ENCODE peak calls at places on chromosome 7, in seven cellular contexts. A, C, Q, W, T, Y and X are unnamed samples.

GRCh38 chr7:37084303-37084702 is 360.0 kb upstream of the AOAH start:
- DNase-seq in Y (no peak), A (no peak), C (no peak), T (no peak), W (no peak), Q (no peak), X (no peak)

GRCh38 chr7:92725161-92725925 is 111.0 kb downstream of the CDK6 start:
- DNase-seq in T (no peak), C (no peak), W (no peak), A (no peak), Y (no peak), Q (no peak), X (no peak)

GRCh38 chr7:5591547-5591899 is 167.9 kb upstream of the TNRC18 start:
- DNase-seq in W (peak), C (no peak), A (no peak), Y (no peak), Q (no peak), T (no peak), X (no peak)

GRCh38 chr7:100126931-100127865 is at the start of gene MBLAC1:
- DNase-seq in Q (peak), W (peak), A (peak), Y (peak), C (peak), T (peak), X (peak)

GRCh38 chr7:2494191-2495130 is 18.3 kb upstream of the GRIFIN start:
- DNase-seq in Y (no peak), C (no peak), A (no peak), W (no peak), T (no peak), Q (no peak), X (no peak)

GRCh38 chr7:67738-68395 is 124.5 kb upstream of the FAM20C start:
- DNase-seq in T (no peak), A (no peak), Y (no peak), C (peak), Q (no peak), W (no peak), X (no peak)

GRCh38 chr7:43196379-43196778 is 83.9 kb downstream of the HECW1 start:
- DNase-seq in W (no peak), Q (no peak), T (no peak), Y (no peak), C (no peak), A (no peak), X (no peak)

GRCh38 chr7:157208758-157209413 is 70.2 kb downstream of the UBE3C start:
- DNase-seq in Q (no peak), W (no peak), A (no peak), T (no peak), Y (no peak), C (no peak), X (no peak)

GRCh38 chr7:144812379-144813283 is 23.2 kb downstream of the TPK1 start:
- DNase-seq in T (no peak), Y (no peak), Q (no peak), A (no peak), C (no peak), W (no peak), X (no peak)

GRCh38 chr7:2959828-2960599 is 83.7 kb downstream of the CARD11 start:
- DNase-seq in Y (no peak), Q (no peak), T (no peak), W (no peak), C (peak), A (no peak), X (no peak)

GRCh38 chr7:131664570-131664969 is 108.1 kb upstream of the PODXL start:
- DNase-seq in Y (no peak), W (peak), T (no peak), C (no peak), Q (no peak), A (no peak), X (no peak)

GRCh38 chr7:22594020-22594419 is 94.0 kb upstream of the STEAP1B start:
- DNase-seq in W (no peak), Y (no peak), C (no peak), Q (no peak), A (no peak), T (no peak), X (no peak)

GRCh38 chr7:74097937-74098614 is 14.5 kb downstream of the LIMK1 start:
- DNase-seq in T (no peak), C (peak), Q (no peak), A (no peak), Y (peak), W (peak), X (no peak)

GRCh38 chr7:107907-108306 is 84.5 kb upstream of the FAM20C start:
- DNase-seq in T (no peak), W (no peak), Y (no peak), Q (no peak), A (no peak), C (no peak), X (no peak)

GRCh38 chr7:128022631-128023532 is 8.4 kb downstream of the LRRC4 start:
- DNase-seq in C (no peak), A (no peak), W (no peak), Y (no peak), Q (no peak), T (no peak), X (no peak)

GRCh38 chr7:42082144-42082543 is 154.9 kb downstream of the GLI3 start:
- DNase-seq in A (no peak), Y (no peak), T (no peak), Q (no peak), C (no peak), W (no peak), X (no peak)

GRCh38 chr7:128852537-128853254 is 10.0 kb upstream of the ATP6V1F start:
- DNase-seq in T (no peak), A (no peak), Q (no peak), W (no peak), Y (no peak), C (no peak), X (no peak)

GRCh38 chr7:159229683-159230475 is 85.2 kb upstream of the VIPR2 start:
- DNase-seq in C (no peak), T (peak), Y (no peak), W (no peak), A (no peak), Q (no peak), X (no peak)

GRCh38 chr7:31046723-31047122 is 5.4 kb upstream of the ADCYAP1R1 start:
- DNase-seq in W (no peak), C (no peak), Y (no peak), T (no peak), A (no peak), Q (no peak), X (no peak)

GRCh38 chr7:88005191-88005590 is 71.1 kb downstream of the ADAM22 start:
- DNase-seq in W (no peak), Y (no peak), A (no peak), Q (no peak), T (no peak), C (no peak), X (no peak)

GRCh38 chr7:83806538-83806937 is 157.6 kb upstream of the SEMA3E start:
- DNase-seq in Q (no peak), T (no peak), W (no peak), Y (no peak), C (no peak), A (no peak), X (no peak)

GRCh38 chr7:28954936-28955335 is 3.2 kb downstream of the TRIL start:
- DNase-seq in C (no peak), T (no peak), W (no peak), Y (no peak), A (no peak), Q (no peak), X (no peak)

GRCh38 chr7:69817096-69817495 is 218.8 kb downstream of the AUTS2 start:
- DNase-seq in Q (no peak), T (no peak), C (no peak), W (no peak), A (no peak), Y (no peak), X (no peak)

GRCh38 chr7:74462707-74463100 is 9.0 kb downstream of the GTF2IRD1 start:
- DNase-seq in C (no peak), A (no peak), W (no peak), Q (no peak), Y (no peak), T (no peak), X (peak)

GRCh38 chr7:74235525-74236269 is 18.5 kb downstream of the RFC2 start:
- DNase-seq in A (no peak), C (no peak), T (no peak), Y (no peak), W (no peak), Q (no peak), X (no peak)

GRCh38 chr7:2886391-2886790 is 42.3 kb upstream of the GNA12 start:
- DNase-seq in Y (no peak), T (no peak), W (no peak), A (no peak), C (no peak), Q (no peak), X (no peak)

GRCh38 chr7:97004931-97005763 is at the start of gene DLX6:
- DNase-seq in T (peak), A (no peak), C (no peak), W (no peak), Y (peak), Q (no peak), X (no peak)

GRCh38 chr7:20301311-20301939 is 29.3 kb upstream of the ITGB8 start:
- DNase-seq in Q (no peak), Y (no peak), T (no peak), A (no peak), C (no peak), W (peak), X (no peak)

GRCh38 chr7:130272456-130273080 is 5.9 kb downstream of the CPA2 start:
- DNase-seq in C (no peak), Y (no peak), T (peak), W (no peak), Q (no peak), A (no peak), X (no peak)

GRCh38 chr7:127635659-127636285 is 16.2 kb upstream of the SND1 start:
- DNase-seq in C (no peak), T (no peak), Q (no peak), A (no peak), Y (no peak), W (no peak), X (no peak)

GRCh38 chr7:150736864-150737263 is 354 bp upstream of the GIMAP5 start:
- DNase-seq in Q (no peak), T (no peak), W (no peak), Y (no peak), A (no peak), C (no peak), X (no peak)

GRCh38 chr7:150737265-150738055 is at the start of gene GIMAP5:
- DNase-seq in T (no peak), W (peak), C (no peak), Y (no peak), A (no peak), Q (no peak), X (no peak)

GRCh38 chr7:150740053-150740452 is 2.8 kb downstream of the GIMAP5 start:
- DNase-seq in W (no peak), T (no peak), Q (no peak), A (no peak), C (no peak), Y (no peak), X (no peak)

GRCh38 chr7:150739045-150739432 is 1.8 kb downstream of the GIMAP5 start:
- DNase-seq in W (no peak), C (no peak), T (no peak), A (no peak), Y (no peak), Q (no peak), X (no peak)

GRCh38 chr7:150738092-150739044 is 1.1 kb downstream of the GIMAP5 start:
- DNase-seq in T (no peak), Y (no peak), C (no peak), A (peak), Q (no peak), W (peak), X (no peak)
- TF ChIP-seq POLR2AphosphoS5 in T (no peak), Y (no peak), C (no peak), A (no peak), Q (no peak), W (no peak), X (no peak)

DNA sequence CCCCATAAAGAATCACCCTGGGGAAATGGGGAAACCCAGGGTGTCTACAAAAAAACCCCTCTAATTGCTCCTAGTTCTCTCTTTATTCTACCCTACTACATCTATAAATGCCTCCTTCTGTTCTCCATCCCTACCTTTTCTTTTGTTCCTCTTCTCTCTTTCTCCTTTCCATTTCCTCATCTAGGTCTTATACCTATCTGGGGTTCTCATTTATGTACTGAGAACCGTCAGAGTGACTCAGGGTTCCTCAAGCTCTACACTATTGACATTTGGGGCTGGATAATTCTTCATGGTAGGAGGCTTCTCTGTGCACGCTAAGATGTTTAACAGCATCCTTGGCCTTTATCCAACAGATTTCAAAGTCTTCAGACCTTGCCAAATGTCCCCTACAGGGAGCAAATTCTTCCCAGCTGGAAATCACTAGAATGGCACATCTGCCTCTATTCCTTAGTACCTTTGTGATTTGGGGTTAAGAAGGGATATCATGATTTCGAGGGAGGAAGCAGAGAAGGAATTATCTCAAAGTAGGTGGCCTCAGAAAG is 137.4 kb upstream of the PTN start:
- DNase-seq in T (no peak), Q (no peak), A (no peak), Y (no peak), W (no peak), C (no peak), X (no peak)
- TF ChIP-seq POLR2A in T (no peak), Q (no peak), A (no peak), Y (no peak), W (no peak), C (no peak), X (no peak)

DNA sequence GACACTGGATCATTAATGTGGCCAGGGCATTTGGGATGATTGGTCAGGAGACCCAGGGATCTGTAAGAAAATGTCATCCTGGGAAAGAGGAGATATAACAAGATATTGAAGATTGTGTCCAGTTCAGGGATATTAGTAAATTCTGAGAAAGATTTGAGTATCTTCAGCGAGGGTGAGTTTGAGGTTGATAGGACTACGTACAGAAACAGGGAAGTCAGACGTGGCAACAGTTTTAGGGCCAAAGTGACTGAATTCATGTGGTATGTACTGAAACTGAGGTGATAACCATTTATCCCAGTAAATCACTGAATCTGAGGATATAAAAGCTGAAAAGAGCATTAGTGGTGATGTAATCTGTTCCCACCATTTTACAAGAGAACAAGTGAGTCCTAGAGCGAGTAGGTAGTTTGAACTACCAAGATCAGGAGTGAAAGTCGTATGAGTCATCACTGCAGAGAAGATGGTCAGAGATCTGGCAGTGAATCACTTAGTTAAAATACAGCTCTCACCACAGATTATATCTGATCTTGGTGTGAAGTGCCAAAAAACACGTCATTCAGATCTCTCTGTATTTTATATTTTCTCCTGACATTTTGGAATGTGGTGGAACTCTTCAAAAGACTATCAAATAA is 220.5 kb downstream of the CDK14 start:
- DNase-seq in T (no peak), A (peak), Y (no peak), W (peak), C (no peak), Q (no peak), X (no peak)
- TF ChIP-seq POLR2AphosphoS5 in T (no peak), A (no peak), Y (no peak), W (peak), C (no peak), Q (no peak), X (no peak)

GRCh38 chr7:103344453-103345149 is at the start of gene DNAJC2:
- DNase-seq in W (peak), Q (peak), C (peak), Y (peak), T (peak), A (peak), X (peak)
- TF ChIP-seq POLR2A in W (peak), Q (peak), C (no peak), Y (peak), T (no peak), A (peak), X (peak)

GRCh38 chr7:24970676-24971075 is 9.3 kb downstream of the OSBPL3 start:
- DNase-seq in Y (no peak), T (no peak), C (no peak), Q (no peak), W (no peak), A (no peak), X (no peak)
- TF ChIP-seq POLR2AphosphoS5 in Y (no peak), T (no peak), C (no peak), Q (no peak), W (no peak), A (no peak), X (no peak)

GRCh38 chr7:24755541-24756416 is 1.5 kb downstream of the GSDME start:
- DNase-seq in W (peak), Q (peak), C (no peak), A (no peak), Y (no peak), T (no peak), X (no peak)
- TF ChIP-seq POLR2A in W (no peak), Q (peak), C (no peak), A (no peak), Y (no peak), T (no peak), X (peak)

GRCh38 chr7:149196705-149197171 is 1.4 kb downstream of the ZNF282 start:
- DNase-seq in W (peak), C (no peak), A (no peak), T (no peak), Y (peak), Q (no peak), X (no peak)

GRCh38 chr7:149194799-149195179 is 557 bp upstream of the ZNF282 start:
- DNase-seq in Y (no peak), C (no peak), A (no peak), Q (no peak), T (no peak), W (no peak), X (no peak)

GRCh38 chr7:149196151-149196704 is 882 bp downstream of the ZNF282 start:
- DNase-seq in Y (peak), T (no peak), Q (no peak), W (peak), A (no peak), C (no peak), X (no peak)

GRCh38 chr7:149197675-149198074 is 2.3 kb downstream of the ZNF282 start:
- DNase-seq in W (no peak), A (no peak), C (no peak), Q (no peak), Y (no peak), T (no peak), X (no peak)

GRCh38 chr7:149195180-149196150 is at the start of gene ZNF282:
- DNase-seq in Y (peak), T (peak), C (peak), W (peak), Q (peak), A (peak), X (peak)
- TF ChIP-seq POLR2AphosphoS5 in Y (peak), T (peak), C (peak), W (peak), Q (peak), A (peak), X (peak)

GRCh38 chr7:76346097-76346496 is 12.7 kb downstream of the YWHAG start:
- DNase-seq in Y (peak), T (no peak), A (no peak), Q (no peak), C (no peak), W (no peak), X (no peak)
- TF ChIP-seq POLR2A in Y (peak), T (no peak), A (no peak), Q (no peak), C (no peak), W (no peak), X (peak)